ENCODE peak calls at places on chromosome 21, in five cellular contexts. Q, N, U, R and Y are unnamed samples.

GRCh38 chr21:45618287-45618686 is 25.2 kb upstream of the PCBP3 start:
- DNase-seq in N (peak; percentile 48), U (no peak), Q (no peak), R (no peak), Y (no peak)

GRCh38 chr21:43876605-43877004 is 11.6 kb downstream of the AGPAT3 start:
- DNase-seq in R (no peak), Q (no peak), U (no peak), N (no peak), Y (no peak)

GRCh38 chr21:44513389-44514217 is 26.4 kb downstream of the KRTAP10-1 start:
- DNase-seq in Q (no peak), N (no peak), U (no peak), R (no peak), Y (no peak)

GRCh38 chr21:29777155-29777554 is 162.6 kb downstream of the GRIK1 start:
- DNase-seq in R (no peak), Q (no peak), N (no peak), U (no peak), Y (no peak)

GRCh38 chr21:14543983-14544382 is 2.1 kb downstream of the SAMSN1 start:
- DNase-seq in N (no peak), U (no peak), R (no peak), Q (no peak), Y (no peak)

GRCh38 chr21:40516336-40516735 is 330.6 kb downstream of the DSCAM start:
- DNase-seq in U (peak; percentile 24), N (no peak), R (peak; percentile 32), Q (peak; percentile 25), Y (peak; percentile 4)

GRCh38 chr21:26007911-26008579 is 162.5 kb downstream of the APP start:
- DNase-seq in U (no peak), N (peak; percentile 81), R (no peak), Q (no peak), Y (no peak)

GRCh38 chr21:44816761-44817505 is 929 bp downstream of the SUMO3 start:
- DNase-seq in Q (peak; percentile 36), U (no peak), R (peak; percentile 28), N (no peak), Y (no peak)

GRCh38 chr21:32698286-32698685 is 29.5 kb downstream of the SYNJ1 start:
- DNase-seq in R (no peak), U (no peak), N (no peak), Q (no peak), Y (no peak)

GRCh38 chr21:45158491-45159423 is 84.4 kb downstream of the ADARB1 start:
- DNase-seq in U (no peak), Q (no peak), R (no peak), N (no peak), Y (no peak)

GRCh38 chr21:45405271-45405818 is 380 bp downstream of the COL18A1 start:
- DNase-seq in U (peak; percentile 42), R (peak; percentile 67), N (no peak), Q (peak; percentile 79), Y (peak; percentile 57)

GRCh38 chr21:35239811-35240219 is 190.7 kb upstream of the RUNX1 start:
- DNase-seq in U (no peak), R (peak; percentile 11), Q (no peak), N (no peak), Y (peak; percentile 43)

GRCh38 chr21:44914176-44914874 is 6.4 kb downstream of the ITGB2 start:
- DNase-seq in N (no peak), U (no peak), R (no peak), Q (no peak), Y (no peak)

GRCh38 chr21:46083271-46084040 is 14.5 kb upstream of the COL6A2 start:
- DNase-seq in R (no peak), U (no peak), N (peak; percentile 91), Q (no peak), Y (no peak)

GRCh38 chr21:45761703-45762102 is 118.2 kb downstream of the PCBP3 start:
- DNase-seq in Q (no peak), N (no peak), U (no peak), R (no peak), Y (no peak)

GRCh38 chr21:45403825-45404725 is 890 bp upstream of the COL18A1 start:
- DNase-seq in R (no peak), N (peak; percentile 27), U (peak; percentile 48), Q (peak; percentile 68), Y (peak; percentile 49)

GRCh38 chr21:22164912-22165311 is 1166.7 kb downstream of the NCAM2 start:
- DNase-seq in Q (no peak), R (no peak), N (no peak), U (no peak), Y (no peak)

GRCh38 chr21:30434033-30434631 is 4.1 kb downstream of the KRTAP13-4 start:
- DNase-seq in U (peak; percentile 53), R (no peak), Q (peak; percentile 7), N (peak; percentile 2), Y (peak; percentile 30)

GRCh38 chr21:44349416-44349846 is 4.0 kb upstream of the TRPM2 start:
- DNase-seq in N (no peak), Q (no peak), R (no peak), U (no peak), Y (no peak)

GRCh38 chr21:26686278-26686677 is 113.2 kb upstream of the CYYR1 start:
- DNase-seq in N (peak; percentile 21), Q (no peak), U (no peak), R (no peak), Y (no peak)

GRCh38 chr21:24895885-24896734 is 711.2 kb downstream of the MRPL39 start:
- DNase-seq in Q (no peak), R (no peak), N (peak; percentile 26), U (peak; percentile 29), Y (no peak)

GRCh38 chr21:44354001-44354405 is 582 bp downstream of the TRPM2 start:
- DNase-seq in N (no peak), Q (no peak), U (no peak), R (no peak), Y (no peak)

GRCh38 chr21:32819702-32820101 is 48.1 kb upstream of the PAXBP1 start:
- DNase-seq in U (no peak), R (peak; percentile 33), N (peak; percentile 95), Q (peak; percentile 25), Y (no peak)

GRCh38 chr21:44436111-44436611 is 19.1 kb upstream of the LRRC3 start:
- DNase-seq in N (no peak), R (no peak), Q (no peak), U (no peak), Y (no peak)

GRCh38 chr21:24375201-24375600 is 1232.1 kb downstream of the MRPL39 start:
- DNase-seq in U (no peak), Q (no peak), N (no peak), R (no peak), Y (no peak)

GRCh38 chr21:21114456-21114855 is 116.2 kb downstream of the NCAM2 start:
- DNase-seq in Q (no peak), R (no peak), U (no peak), N (no peak), Y (no peak)

GRCh38 chr21:45224189-45224938 is 63.3 kb downstream of the POFUT2 start:
- DNase-seq in N (no peak), Q (peak; percentile 26), U (no peak), R (no peak), Y (no peak)

GRCh38 chr21:42309753-42310213 is 5.4 kb downstream of the TFF3 start:
- DNase-seq in R (peak; percentile 37), U (peak; percentile 74), Q (no peak), N (no peak), Y (peak; percentile 90)

GRCh38 chr21:42307106-42307505 is 8.1 kb downstream of the TFF3 start:
- DNase-seq in N (no peak), U (no peak), R (no peak), Q (no peak), Y (no peak)

GRCh38 chr21:42308161-42308913 is 6.9 kb downstream of the TFF3 start:
- DNase-seq in N (no peak), Q (no peak), U (no peak), R (no peak), Y (no peak)

GRCh38 chr21:42310411-42311001 is 4.7 kb downstream of the TFF3 start:
- DNase-seq in U (no peak), N (no peak), Q (no peak), R (no peak), Y (no peak)

GRCh38 chr21:42308914-42309752 is 6.1 kb downstream of the TFF3 start:
- DNase-seq in N (no peak), R (no peak), Q (no peak), U (no peak), Y (no peak)
- TF ChIP-seq CTCF in N (no peak), R (no peak), Q (no peak), U (no peak), Y (no peak)

GRCh38 chr21:42009831-42010506 is at the start of gene ZBTB21:
- DNase-seq in U (peak; percentile 98), R (peak; percentile 99), N (peak; percentile 96), Q (peak; percentile 98), Y (peak; percentile 99)

GRCh38 chr21:42006765-42007164 is 3.4 kb downstream of the ZBTB21 start:
- DNase-seq in Q (no peak), N (no peak), U (no peak), R (no peak), Y (no peak)

GRCh38 chr21:42007541-42007940 is 2.6 kb downstream of the ZBTB21 start:
- DNase-seq in R (no peak), N (no peak), U (no peak), Q (no peak), Y (no peak)

GRCh38 chr21:42010507-42011493 is 640 bp upstream of the ZBTB21 start:
- DNase-seq in U (peak; percentile 63), N (peak; percentile 6), R (no peak), Q (peak; percentile 26), Y (peak; percentile 50)

DNA sequence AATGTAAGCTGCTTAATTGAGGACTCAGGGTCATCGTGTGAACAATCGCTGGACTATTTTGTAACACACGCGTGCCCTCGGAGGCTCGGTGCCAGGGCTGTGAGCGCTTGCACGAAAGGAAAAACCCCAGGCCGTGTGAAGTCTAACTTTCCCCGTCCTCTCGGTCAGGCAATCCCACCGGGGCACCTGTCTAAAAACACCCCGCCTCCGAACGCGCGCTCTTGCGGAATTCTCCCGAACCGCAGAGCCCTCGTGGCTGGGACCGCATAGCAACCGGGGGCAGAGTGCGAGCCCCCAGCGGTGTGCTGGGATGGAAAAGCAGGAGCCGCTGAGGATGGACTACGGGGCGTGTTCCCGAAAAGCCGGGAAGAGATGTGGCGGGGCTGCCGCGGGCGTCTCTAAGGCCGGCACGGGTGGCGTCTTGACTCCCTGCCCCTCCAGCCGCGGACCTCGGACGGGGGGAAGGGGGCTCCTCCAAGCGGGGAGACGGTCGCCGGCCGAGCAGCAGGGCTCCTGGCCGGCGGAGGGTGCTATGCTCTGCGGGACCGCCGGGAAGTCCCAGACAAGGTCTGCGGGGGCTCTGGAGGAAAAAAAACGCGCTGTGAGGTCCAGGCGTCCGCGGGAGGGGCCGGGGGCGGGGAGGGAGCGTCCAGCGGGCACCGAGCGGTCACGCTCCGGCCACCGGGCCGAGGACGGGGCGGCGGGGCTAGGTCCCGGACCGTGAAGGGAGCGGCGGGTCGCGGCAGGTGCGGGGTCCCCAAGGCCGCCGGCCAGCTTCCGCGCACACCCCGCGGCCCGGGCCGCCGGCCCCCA is 936 bp downstream of the ZBTB21 start:
- DNase-seq in Q (peak; percentile 57), U (peak; percentile 62), R (peak; percentile 45), N (peak; percentile 81), Y (peak; percentile 61)
- TF ChIP-seq CTCF in Q (no peak), U (no peak), R (no peak), N (peak; percentile 5), Y (no peak)

GRCh38 chr21:42632336-42632751 is 21.1 kb upstream of the PDE9A start:
- DNase-seq in U (no peak), Q (no peak), N (no peak), R (no peak), Y (no peak)
- TF ChIP-seq CTCF in U (no peak), Q (no peak), N (no peak), R (no peak), Y (no peak)

DNA sequence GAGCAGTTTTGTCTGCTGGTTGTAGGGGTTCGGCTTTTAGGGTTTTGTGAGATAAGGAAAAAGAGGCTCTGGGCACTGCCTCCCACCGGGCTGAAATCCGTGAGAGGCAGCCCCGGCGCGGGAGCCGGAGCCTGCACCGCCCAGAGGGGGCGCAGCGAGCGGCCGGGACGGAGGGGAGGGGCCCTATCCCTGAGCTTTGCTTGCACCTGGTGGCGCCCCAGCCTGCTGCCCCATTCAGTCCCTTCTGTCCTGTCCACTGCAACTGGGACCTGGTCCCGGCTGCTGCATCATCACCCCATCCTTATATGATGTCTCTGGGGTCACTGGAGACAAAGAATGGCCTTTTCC is 512 bp upstream of the KCNJ6 start:
- DNase-seq in R (no peak), Q (no peak), U (peak; percentile 70), N (no peak), Y (peak; percentile 72)
- TF ChIP-seq CTCF in R (no peak), Q (no peak), U (no peak), N (peak; percentile 14), Y (peak; percentile 39)